ENCODE peak calls at places on chromosomes 4 and X, in five cellular contexts. Z is effector memory CD4-positive, alpha-beta T cell; O is AG10803; Y is NCI-H446; Q is astrocyte of the spinal cord. X is an unnamed sample.

GRCh38 chr4:181858746-181859145 is 384.5 kb upstream of the TENM3 start:
- DNase-seq in Z (no peak), O (peak), Y (no peak), Q (no peak), X (no peak)

GRCh38 chr4:47528651-47529050 is 43.6 kb downstream of the ATP10D start:
- DNase-seq in Z (no peak), O (peak), Y (no peak), Q (peak), X (no peak)

GRCh38 chrX:37910186-37910585 is 62.8 kb upstream of the DYNLT3 start:
- DNase-seq in Z (no peak), O (no peak), Y (no peak), Q (no peak), X (no peak)

GRCh38 chr4:176671532-176671931 is 121.2 kb downstream of the VEGFC start:
- DNase-seq in Z (no peak), O (no peak), Y (no peak), Q (no peak), X (no peak)

GRCh38 chr4:110155632-110156031 is 42.8 kb downstream of the ELOVL6 start:
- DNase-seq in Z (no peak), O (peak), Y (no peak), Q (peak), X (no peak)

GRCh38 chrX:47191806-47192401 is 1.7 kb upstream of the UBA1 start:
- DNase-seq in Z (no peak), O (no peak), Y (no peak), Q (no peak), X (no peak)

GRCh38 chr4:101282076-101282844 is 65.1 kb downstream of the PPP3CA start:
- DNase-seq in Z (no peak), O (no peak), Y (no peak), Q (no peak), X (no peak)

GRCh38 chr4:159446266-159446976 is 343.5 kb downstream of the RAPGEF2 start:
- DNase-seq in Z (no peak), O (peak), Y (no peak), Q (peak), X (peak)

GRCh38 chr4:22460266-22460665 is 55.6 kb downstream of the ADGRA3 start:
- DNase-seq in Z (no peak), O (no peak), Y (no peak), Q (no peak), X (no peak)

GRCh38 chrX:63764946-63765345 is 20.1 kb downstream of the ARHGEF9 start:
- DNase-seq in Z (no peak), O (peak), Y (no peak), Q (peak), X (no peak)

GRCh38 chr4:132269303-132269990 is 879.6 kb upstream of the PCDH10 start:
- DNase-seq in Z (no peak), O (no peak), Y (no peak), Q (no peak), X (no peak)

GRCh38 chr4:180827193-180827592 is 1416.0 kb upstream of the TENM3 start:
- DNase-seq in Z (no peak), O (peak), Y (no peak), Q (peak), X (peak)

GRCh38 chrX:17412692-17413091 is 37.7 kb downstream of the NHS start:
- DNase-seq in Z (no peak), O (peak), Y (no peak), Q (peak), X (no peak)

GRCh38 chr4:189124149-189124758 is 816.4 kb upstream of the FRG1 start:
- DNase-seq in Z (no peak), O (peak), Y (no peak), Q (peak), X (no peak)

GRCh38 chr4:87130985-87131753 is 89.2 kb downstream of the KLHL8 start:
- DNase-seq in Z (no peak), O (no peak), Y (no peak), Q (no peak), X (no peak)

GRCh38 chrX:149372861-149373260 is 132.2 kb downstream of the IDS start:
- DNase-seq in Z (no peak), O (peak), Y (no peak), Q (no peak), X (no peak)

GRCh38 chr4:37717575-37717974 is 31.4 kb upstream of the RELL1 start:
- DNase-seq in Z (no peak), O (peak), Y (no peak), Q (peak), X (no peak)

GRCh38 chrX:129823115-129823514 is 20.6 kb downstream of the ZDHHC9 start:
- DNase-seq in Z (peak), O (peak), Y (no peak), Q (peak), X (peak)

GRCh38 chr4:2255501-2256155 is 6.3 kb downstream of the MXD4 start:
- DNase-seq in Z (no peak), O (no peak), Y (no peak), Q (peak), X (no peak)

GRCh38 chr4:186144180-186144579 is 39.7 kb downstream of the FAM149A start:
- DNase-seq in Z (no peak), O (peak), Y (no peak), Q (peak), X (peak)

GRCh38 chrX:19721726-19722370 is 165.6 kb downstream of the SH3KBP1 start:
- DNase-seq in Z (no peak), O (peak), Y (no peak), Q (peak), X (no peak)

GRCh38 chr4:8016527-8016926 is 76.9 kb upstream of the AFAP1 start:
- DNase-seq in Z (no peak), O (no peak), Y (no peak), Q (no peak), X (no peak)